ENCODE peak calls at places on chromosomes 16 and 17, in eight cellular contexts. One of them, this sample, is unnamed.

GRCh38 chr17:36148559-36149295 is 27.7 kb downstream of the TBC1D3B start:
- DNase-seq in trophoblast cell: no peak
- DNase-seq in transverse colon: peak; percentile 74
- DNase-seq in thoracic aorta: no peak
- DNase-seq in substantia nigra: peak; percentile 45
- DNase-seq in AG04450: peak; percentile 45
- DNase-seq in upper lobe of right lung: peak; percentile 75
- DNase-seq in OCI-LY7: peak; percentile 75
- DNase-seq in this sample: peak; percentile 71

GRCh38 chr17:12409082-12409481 is 256.6 kb upstream of the MYOCD start:
- DNase-seq in upper lobe of right lung: no peak
- DNase-seq in AG04450: no peak
- DNase-seq in substantia nigra: no peak
- DNase-seq in thoracic aorta: no peak
- DNase-seq in transverse colon: no peak
- DNase-seq in trophoblast cell: no peak
- DNase-seq in OCI-LY7: no peak
- DNase-seq in this sample: no peak

GRCh38 chr17:65785109-65785508 is 223.7 kb upstream of the AXIN2 start:
- DNase-seq in OCI-LY7: no peak
- DNase-seq in transverse colon: no peak
- DNase-seq in thoracic aorta: no peak
- DNase-seq in substantia nigra: no peak
- DNase-seq in AG04450: peak; percentile 90
- DNase-seq in trophoblast cell: no peak
- DNase-seq in upper lobe of right lung: no peak
- DNase-seq in this sample: no peak

GRCh38 chr17:60364006-60364405 is 27.9 kb downstream of the USP32 start:
- DNase-seq in upper lobe of right lung: no peak
- DNase-seq in AG04450: no peak
- DNase-seq in thoracic aorta: no peak
- DNase-seq in trophoblast cell: no peak
- DNase-seq in substantia nigra: no peak
- DNase-seq in transverse colon: no peak
- DNase-seq in OCI-LY7: no peak
- DNase-seq in this sample: no peak

GRCh38 chr17:32314636-32315035 is 27.3 kb downstream of the C17orf75 start:
- DNase-seq in OCI-LY7: no peak
- DNase-seq in upper lobe of right lung: no peak
- DNase-seq in AG04450: no peak
- DNase-seq in substantia nigra: no peak
- DNase-seq in thoracic aorta: no peak
- DNase-seq in transverse colon: no peak
- DNase-seq in trophoblast cell: no peak
- DNase-seq in this sample: no peak

GRCh38 chr16:11297492-11298142 is 16.5 kb upstream of the PRM1 start:
- DNase-seq in transverse colon: peak; percentile 84
- DNase-seq in OCI-LY7: peak; percentile 96
- DNase-seq in AG04450: peak; percentile 33
- DNase-seq in upper lobe of right lung: peak; percentile 91
- DNase-seq in thoracic aorta: peak; percentile 8
- DNase-seq in trophoblast cell: no peak
- DNase-seq in substantia nigra: peak; percentile 76
- DNase-seq in this sample: peak; percentile 70

GRCh38 chr16:46830417-46830901 is 521 bp downstream of the C16orf87 start:
- DNase-seq in OCI-LY7: peak; percentile 66
- DNase-seq in upper lobe of right lung: peak; percentile 80
- DNase-seq in trophoblast cell: peak; percentile 37
- DNase-seq in transverse colon: peak; percentile 48
- DNase-seq in substantia nigra: peak; percentile 47
- DNase-seq in thoracic aorta: no peak
- DNase-seq in AG04450: no peak
- DNase-seq in this sample: no peak

GRCh38 chr16:27127293-27127692 is 60.6 kb downstream of the C16orf82 start:
- DNase-seq in trophoblast cell: no peak
- DNase-seq in AG04450: peak; percentile 1
- DNase-seq in OCI-LY7: no peak
- DNase-seq in thoracic aorta: no peak
- DNase-seq in transverse colon: no peak
- DNase-seq in substantia nigra: no peak
- DNase-seq in upper lobe of right lung: no peak
- DNase-seq in this sample: no peak

GRCh38 chr17:17740627-17741237 is 59.5 kb downstream of the RAI1 start:
- DNase-seq in AG04450: no peak
- DNase-seq in OCI-LY7: no peak
- DNase-seq in transverse colon: no peak
- DNase-seq in upper lobe of right lung: no peak
- DNase-seq in substantia nigra: no peak
- DNase-seq in trophoblast cell: no peak
- DNase-seq in thoracic aorta: no peak
- DNase-seq in this sample: no peak

GRCh38 chr17:10161392-10161791 is 37.0 kb downstream of the GAS7 start:
- DNase-seq in thoracic aorta: no peak
- DNase-seq in AG04450: no peak
- DNase-seq in transverse colon: no peak
- DNase-seq in OCI-LY7: no peak
- DNase-seq in upper lobe of right lung: no peak
- DNase-seq in trophoblast cell: no peak
- DNase-seq in substantia nigra: no peak
- DNase-seq in this sample: no peak

GRCh38 chr17:64355536-64356303 is 34.9 kb downstream of the PECAM1 start:
- DNase-seq in trophoblast cell: no peak
- DNase-seq in transverse colon: no peak
- DNase-seq in substantia nigra: no peak
- DNase-seq in AG04450: no peak
- DNase-seq in thoracic aorta: no peak
- DNase-seq in OCI-LY7: no peak
- DNase-seq in upper lobe of right lung: peak; percentile 55
- DNase-seq in this sample: no peak

GRCh38 chr16:67847064-67847861 is at the start of gene CENPT:
- DNase-seq in AG04450: no peak
- DNase-seq in OCI-LY7: peak; percentile 77
- DNase-seq in thoracic aorta: no peak
- DNase-seq in transverse colon: peak; percentile 66
- DNase-seq in trophoblast cell: peak; percentile 90
- DNase-seq in substantia nigra: peak; percentile 75
- DNase-seq in upper lobe of right lung: peak; percentile 90
- DNase-seq in this sample: no peak

GRCh38 chr17:75266315-75267145 is 4.5 kb downstream of the MIF4GD start:
- DNase-seq in thoracic aorta: no peak
- DNase-seq in AG04450: no peak
- DNase-seq in OCI-LY7: no peak
- DNase-seq in transverse colon: no peak
- DNase-seq in trophoblast cell: no peak
- DNase-seq in substantia nigra: peak; percentile 54
- DNase-seq in upper lobe of right lung: no peak
- DNase-seq in this sample: no peak

GRCh38 chr17:57332501-57332900 is 76.2 kb downstream of the MSI2 start:
- DNase-seq in AG04450: no peak
- DNase-seq in thoracic aorta: no peak
- DNase-seq in OCI-LY7: no peak
- DNase-seq in upper lobe of right lung: no peak
- DNase-seq in trophoblast cell: no peak
- DNase-seq in substantia nigra: no peak
- DNase-seq in transverse colon: no peak
- DNase-seq in this sample: no peak

GRCh38 chr16:24156777-24157176 is 99.4 kb upstream of the CACNG3 start:
- DNase-seq in substantia nigra: no peak
- DNase-seq in OCI-LY7: no peak
- DNase-seq in upper lobe of right lung: no peak
- DNase-seq in AG04450: no peak
- DNase-seq in trophoblast cell: no peak
- DNase-seq in thoracic aorta: no peak
- DNase-seq in transverse colon: no peak
- DNase-seq in this sample: no peak

GRCh38 chr16:78022347-78022746 is at the start of gene CLEC3A:
- DNase-seq in substantia nigra: no peak
- DNase-seq in upper lobe of right lung: no peak
- DNase-seq in trophoblast cell: no peak
- DNase-seq in thoracic aorta: no peak
- DNase-seq in OCI-LY7: no peak
- DNase-seq in AG04450: no peak
- DNase-seq in transverse colon: no peak
- DNase-seq in this sample: no peak

GRCh38 chr16:51994597-51994996 is 552.3 kb downstream of the TOX3 start:
- DNase-seq in trophoblast cell: peak; percentile 54
- DNase-seq in upper lobe of right lung: peak; percentile 77
- DNase-seq in OCI-LY7: no peak
- DNase-seq in transverse colon: peak; percentile 61
- DNase-seq in thoracic aorta: no peak
- DNase-seq in AG04450: no peak
- DNase-seq in substantia nigra: no peak
- DNase-seq in this sample: no peak

GRCh38 chr17:19671433-19671832 is 22.9 kb downstream of the ALDH3A2 start:
- DNase-seq in thoracic aorta: no peak
- DNase-seq in upper lobe of right lung: no peak
- DNase-seq in trophoblast cell: no peak
- DNase-seq in OCI-LY7: no peak
- DNase-seq in AG04450: no peak
- DNase-seq in transverse colon: no peak
- DNase-seq in substantia nigra: no peak
- DNase-seq in this sample: no peak

GRCh38 chr17:65401581-65401980 is 159.9 kb downstream of the AXIN2 start:
- DNase-seq in thoracic aorta: no peak
- DNase-seq in substantia nigra: no peak
- DNase-seq in trophoblast cell: no peak
- DNase-seq in upper lobe of right lung: no peak
- DNase-seq in OCI-LY7: no peak
- DNase-seq in transverse colon: no peak
- DNase-seq in AG04450: no peak
- DNase-seq in this sample: no peak

GRCh38 chr17:65914784-65915342 is 277.1 kb downstream of the CEP112 start:
- DNase-seq in trophoblast cell: no peak
- DNase-seq in transverse colon: no peak
- DNase-seq in thoracic aorta: no peak
- DNase-seq in OCI-LY7: peak; percentile 60
- DNase-seq in AG04450: no peak
- DNase-seq in substantia nigra: no peak
- DNase-seq in upper lobe of right lung: no peak
- DNase-seq in this sample: no peak

GRCh38 chr17:28142355-28142754 is 99.9 kb downstream of the NLK start:
- DNase-seq in thoracic aorta: no peak
- DNase-seq in upper lobe of right lung: no peak
- DNase-seq in transverse colon: no peak
- DNase-seq in substantia nigra: no peak
- DNase-seq in OCI-LY7: no peak
- DNase-seq in AG04450: no peak
- DNase-seq in trophoblast cell: no peak
- DNase-seq in this sample: no peak

GRCh38 chr17:74779948-74780400 is 3.8 kb upstream of the NAT9 start:
- DNase-seq in upper lobe of right lung: peak; percentile 83
- DNase-seq in trophoblast cell: no peak
- DNase-seq in substantia nigra: peak; percentile 64
- DNase-seq in AG04450: no peak
- DNase-seq in transverse colon: peak; percentile 61
- DNase-seq in OCI-LY7: peak; percentile 42
- DNase-seq in thoracic aorta: no peak
- DNase-seq in this sample: no peak

GRCh38 chr16:1113889-1114526 is 18.0 kb upstream of the C1QTNF8 start:
- DNase-seq in AG04450: no peak
- DNase-seq in substantia nigra: no peak
- DNase-seq in upper lobe of right lung: no peak
- DNase-seq in OCI-LY7: no peak
- DNase-seq in transverse colon: no peak
- DNase-seq in thoracic aorta: no peak
- DNase-seq in trophoblast cell: no peak
- DNase-seq in this sample: no peak

GRCh38 chr16:69903851-69904250 is 47.3 kb upstream of the CLEC18A start:
- DNase-seq in substantia nigra: no peak
- DNase-seq in thoracic aorta: no peak
- DNase-seq in trophoblast cell: no peak
- DNase-seq in transverse colon: no peak
- DNase-seq in OCI-LY7: no peak
- DNase-seq in upper lobe of right lung: no peak
- DNase-seq in AG04450: no peak
- DNase-seq in this sample: no peak

GRCh38 chr17:3867606-3868005 is 21.6 kb upstream of the NCBP3 start:
- DNase-seq in upper lobe of right lung: no peak
- DNase-seq in thoracic aorta: no peak
- DNase-seq in trophoblast cell: no peak
- DNase-seq in substantia nigra: no peak
- DNase-seq in transverse colon: no peak
- DNase-seq in AG04450: no peak
- DNase-seq in OCI-LY7: no peak
- DNase-seq in this sample: no peak

GRCh38 chr16:53743149-53743566 is 39.2 kb downstream of the FTO start:
- DNase-seq in transverse colon: peak; percentile 30
- DNase-seq in thoracic aorta: no peak
- DNase-seq in AG04450: no peak
- DNase-seq in trophoblast cell: peak; percentile 13
- DNase-seq in substantia nigra: no peak
- DNase-seq in OCI-LY7: peak; percentile 34
- DNase-seq in upper lobe of right lung: no peak
- DNase-seq in this sample: no peak

GRCh38 chr17:78817123-78817522 is 23.5 kb downstream of the USP36 start:
- DNase-seq in thoracic aorta: no peak
- DNase-seq in trophoblast cell: no peak
- DNase-seq in upper lobe of right lung: no peak
- DNase-seq in substantia nigra: no peak
- DNase-seq in AG04450: no peak
- DNase-seq in OCI-LY7: no peak
- DNase-seq in transverse colon: no peak
- DNase-seq in this sample: no peak

GRCh38 chr16:31428638-31429247 is 583 bp upstream of the COX6A2 start:
- DNase-seq in upper lobe of right lung: no peak
- DNase-seq in transverse colon: no peak
- DNase-seq in thoracic aorta: no peak
- DNase-seq in substantia nigra: no peak
- DNase-seq in OCI-LY7: no peak
- DNase-seq in trophoblast cell: no peak
- DNase-seq in AG04450: no peak
- DNase-seq in this sample: no peak
- H3K27ac ChIP-seq in upper lobe of right lung: no peak overlapping the region
- H3K27ac ChIP-seq in transverse colon: no peak overlapping the region
- H3K27ac ChIP-seq in thoracic aorta: no peak overlapping the region
- H3K27ac ChIP-seq in substantia nigra: no peak overlapping the region
- H3K27ac ChIP-seq in OCI-LY7: no peak overlapping the region
- H3K27ac ChIP-seq in trophoblast cell: no peak overlapping the region
- H3K27ac ChIP-seq in AG04450: no peak overlapping the region
- H3K27ac ChIP-seq in this sample: peak overlapping the region; percentile 34

GRCh38 chr17:82790391-82790790 is 38.5 kb downstream of the TBCD start:
- DNase-seq in upper lobe of right lung: no peak
- DNase-seq in thoracic aorta: no peak
- DNase-seq in substantia nigra: no peak
- DNase-seq in AG04450: no peak
- DNase-seq in OCI-LY7: no peak
- DNase-seq in transverse colon: no peak
- DNase-seq in trophoblast cell: no peak
- DNase-seq in this sample: no peak
- H3K27ac ChIP-seq in upper lobe of right lung: no peak overlapping the region
- H3K27ac ChIP-seq in thoracic aorta: no peak overlapping the region
- H3K27ac ChIP-seq in substantia nigra: no peak overlapping the region
- H3K27ac ChIP-seq in AG04450: no peak overlapping the region
- H3K27ac ChIP-seq in OCI-LY7: no peak overlapping the region
- H3K27ac ChIP-seq in transverse colon: no peak overlapping the region
- H3K27ac ChIP-seq in trophoblast cell: no peak overlapping the region
- H3K27ac ChIP-seq in this sample: no peak overlapping the region

GRCh38 chr17:62614142-62614541 is 13.3 kb upstream of the MRC2 start:
- DNase-seq in trophoblast cell: no peak
- DNase-seq in transverse colon: no peak
- DNase-seq in AG04450: peak; percentile 75
- DNase-seq in thoracic aorta: no peak
- DNase-seq in upper lobe of right lung: no peak
- DNase-seq in substantia nigra: no peak
- DNase-seq in OCI-LY7: no peak
- DNase-seq in this sample: no peak
- H3K27ac ChIP-seq in trophoblast cell: no peak overlapping the region
- H3K27ac ChIP-seq in transverse colon: no peak overlapping the region
- H3K27ac ChIP-seq in AG04450: peak overlapping the region; percentile 39
- H3K27ac ChIP-seq in thoracic aorta: no peak overlapping the region
- H3K27ac ChIP-seq in upper lobe of right lung: no peak overlapping the region
- H3K27ac ChIP-seq in substantia nigra: no peak overlapping the region
- H3K27ac ChIP-seq in OCI-LY7: no peak overlapping the region
- H3K27ac ChIP-seq in this sample: no peak overlapping the region

GRCh38 chr16:86384980-86385379 is 125.3 kb upstream of the FOXF1 start:
- DNase-seq in transverse colon: no peak
- DNase-seq in trophoblast cell: no peak
- DNase-seq in substantia nigra: no peak
- DNase-seq in upper lobe of right lung: no peak
- DNase-seq in thoracic aorta: no peak
- DNase-seq in AG04450: no peak
- DNase-seq in OCI-LY7: no peak
- DNase-seq in this sample: no peak
- H3K27ac ChIP-seq in transverse colon: no peak overlapping the region
- H3K27ac ChIP-seq in trophoblast cell: no peak overlapping the region
- H3K27ac ChIP-seq in substantia nigra: no peak overlapping the region
- H3K27ac ChIP-seq in upper lobe of right lung: no peak overlapping the region
- H3K27ac ChIP-seq in thoracic aorta: no peak overlapping the region
- H3K27ac ChIP-seq in AG04450: peak overlapping the region; percentile 3
- H3K27ac ChIP-seq in OCI-LY7: no peak overlapping the region
- H3K27ac ChIP-seq in this sample: no peak overlapping the region